ENCODE peak calls at places on chromosomes 12 and 14, in five cellular contexts. N is heart left ventricle, U is ovary, H is tibial nerve, P is right lobe of liver. A is an unnamed sample. For H3K27me3, the result is how much of the 10 kb centered on the place peaks cover.

GRCh38 chr12:132736378-132736777 is 25.3 kb downstream of the ANKLE2 start:
- DNase-seq in N (no peak), U (no peak), P (no peak), H (no peak), A (no peak)

GRCh38 chr12:47054659-47055058 is 24.8 kb upstream of the PCED1B start:
- DNase-seq in H (no peak), P (no peak), U (no peak), N (no peak), A (no peak)

GRCh38 chr12:7113389-7113871 is 4.4 kb upstream of the C1RL start:
- DNase-seq in N (no peak), H (no peak), P (peak), U (no peak), A (no peak)

GRCh38 chr12:32549675-32550079 is 129.4 kb upstream of the DNM1L start:
- DNase-seq in U (no peak), N (no peak), H (peak), P (no peak), A (no peak)

GRCh38 chr12:82527165-82527780 is 159.4 kb upstream of the TMTC2 start:
- DNase-seq in H (peak), U (no peak), P (no peak), N (no peak), A (peak)

GRCh38 chr12:19410211-19410610 is 29.1 kb upstream of the AEBP2 start:
- DNase-seq in U (no peak), H (no peak), N (no peak), P (no peak), A (no peak)

GRCh38 chr14:103711516-103712431 is 3.5 kb downstream of the XRCC3 start:
- DNase-seq in H (no peak), P (no peak), N (peak), U (no peak), A (peak)

GRCh38 chr12:44184499-44185206 is 348.8 kb downstream of the TMEM117 start:
- DNase-seq in P (no peak), H (no peak), N (no peak), U (no peak), A (no peak)

GRCh38 chr12:75525263-75525662 is 13.9 kb upstream of the KRR1 start:
- DNase-seq in N (no peak), U (no peak), P (no peak), H (no peak), A (no peak)

GRCh38 chr12:45994736-45995135 is 4.4 kb upstream of the SCAF11 start:
- DNase-seq in P (no peak), H (no peak), N (no peak), U (no peak), A (no peak)

GRCh38 chr12:53046655-53047220 is 3.1 kb upstream of the TNS2 start:
- DNase-seq in U (peak), N (peak), H (peak), P (peak), A (peak)

GRCh38 chr12:100164153-100164704 is 21.6 kb upstream of the BLTP3B start:
- DNase-seq in U (no peak), N (no peak), P (peak), H (no peak), A (no peak)

GRCh38 chr12:123139926-123140674 is 10.8 kb downstream of the PITPNM2 start:
- DNase-seq in U (peak), H (no peak), N (no peak), P (no peak), A (no peak)

GRCh38 chr12:16359512-16360491 is 12.4 kb downstream of the MGST1 start:
- DNase-seq in H (peak), P (peak), U (no peak), N (peak), A (peak)

GRCh38 chr14:22547948-22548750 is 40.9 kb downstream of the DAD1 start:
- DNase-seq in U (no peak), H (no peak), P (no peak), N (no peak), A (no peak)

GRCh38 chr12:131123817-131124216 is 170.1 kb downstream of the ADGRD1 start:
- DNase-seq in P (peak), U (no peak), N (peak), H (no peak), A (no peak)

GRCh38 chr12:33514893-33515292 is 75.3 kb upstream of the SYT10 start:
- DNase-seq in H (no peak), U (no peak), P (no peak), N (no peak), A (no peak)

GRCh38 chr12:57461326-57461903 is 1.8 kb downstream of the GLI1 start:
- DNase-seq in U (peak), H (peak), P (no peak), N (peak), A (peak)

GRCh38 chr14:70061108-70061507 is 127.6 kb downstream of the SLC8A3 start:
- DNase-seq in U (no peak), N (no peak), H (no peak), P (no peak), A (peak)

GRCh38 chr12:31929140-31929526 is 30.1 kb upstream of the RESF1 start:
- DNase-seq in U (no peak), N (no peak), P (no peak), H (no peak), A (no peak)

GRCh38 chr14:77458249-77458950 is 507 bp downstream of the AHSA1 start:
- DNase-seq in N (no peak), H (peak), U (no peak), P (peak), A (peak)

GRCh38 chr12:51872689-51872981 is 15.3 kb upstream of the ANKRD33 start:
- DNase-seq in N (no peak), P (no peak), H (no peak), U (no peak), A (no peak)

GRCh38 chr14:34041220-34041619 is 90.3 kb upstream of the EGLN3 start:
- DNase-seq in P (no peak), U (no peak), N (no peak), H (no peak), A (no peak)

GRCh38 chr14:57085801-57086200 is 182.9 kb downstream of the EXOC5 start:
- DNase-seq in H (no peak), P (no peak), N (no peak), U (no peak), A (peak)

GRCh38 chr14:32458720-32459119 is 129.6 kb downstream of the AKAP6 start:
- DNase-seq in U (no peak), N (no peak), P (no peak), H (no peak), A (no peak)

GRCh38 chr12:46553266-46553665 is 180.7 kb upstream of the SLC38A2 start:
- DNase-seq in N (no peak), U (no peak), P (no peak), H (peak), A (no peak)

GRCh38 chr14:60339571-60339970 is 90.5 kb downstream of the PPM1A start:
- DNase-seq in P (no peak), U (no peak), H (no peak), N (no peak), A (no peak)

GRCh38 chr12:53561590-53561953 is 54.3 kb upstream of the NPFF start:
- DNase-seq in U (no peak), P (no peak), H (no peak), N (no peak), A (no peak)

GRCh38 chr12:120646044-120646443 is 5.6 kb downstream of the CABP1 start:
- DNase-seq in U (no peak), H (no peak), N (no peak), P (no peak), A (no peak)
- H3K27me3 ChIP-seq in U (under half), H (under half), N (half or more), P (under half), A (under half)

GRCh38 chr12:92735131-92735721 is 32.4 kb downstream of the PLEKHG7 start:
- DNase-seq in H (no peak), U (no peak), P (no peak), N (peak), A (peak)

GRCh38 chr12:92740421-92740820 is 37.6 kb downstream of the PLEKHG7 start:
- DNase-seq in P (no peak), U (no peak), H (no peak), N (no peak), A (no peak)

GRCh38 chr12:92736605-92737004 is 33.8 kb downstream of the PLEKHG7 start:
- DNase-seq in H (no peak), N (no peak), P (no peak), U (no peak), A (no peak)

GRCh38 chr12:92737855-92738850 is 35.4 kb downstream of the PLEKHG7 start:
- DNase-seq in P (no peak), N (no peak), H (no peak), U (no peak), A (no peak)

DNA sequence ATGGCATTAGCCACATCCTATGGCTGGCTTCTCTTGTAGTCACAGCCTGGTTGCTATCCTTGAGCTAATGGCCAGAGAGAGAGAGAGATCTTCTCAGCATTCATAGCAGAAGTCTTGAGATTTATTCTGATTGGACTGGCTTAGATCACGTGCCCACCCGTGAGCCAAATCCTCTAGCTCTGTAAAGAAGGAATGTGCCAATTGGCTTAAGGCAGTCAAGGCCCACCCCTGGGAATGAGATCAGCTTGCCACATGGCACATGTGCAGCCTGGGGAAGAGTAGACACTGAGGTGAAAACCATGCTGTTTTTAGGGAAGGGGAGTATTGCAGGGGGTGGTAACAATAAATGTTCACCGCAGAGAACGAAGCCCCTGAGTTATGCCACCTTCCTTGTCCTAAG is 36.3 kb downstream of the PLEKHG7 start:
- DNase-seq in H (no peak), P (no peak), N (no peak), U (no peak), A (no peak)
- TF ChIP-seq POLR2A in H (no peak), P (no peak), N (no peak), U (no peak), A (no peak)

DNA sequence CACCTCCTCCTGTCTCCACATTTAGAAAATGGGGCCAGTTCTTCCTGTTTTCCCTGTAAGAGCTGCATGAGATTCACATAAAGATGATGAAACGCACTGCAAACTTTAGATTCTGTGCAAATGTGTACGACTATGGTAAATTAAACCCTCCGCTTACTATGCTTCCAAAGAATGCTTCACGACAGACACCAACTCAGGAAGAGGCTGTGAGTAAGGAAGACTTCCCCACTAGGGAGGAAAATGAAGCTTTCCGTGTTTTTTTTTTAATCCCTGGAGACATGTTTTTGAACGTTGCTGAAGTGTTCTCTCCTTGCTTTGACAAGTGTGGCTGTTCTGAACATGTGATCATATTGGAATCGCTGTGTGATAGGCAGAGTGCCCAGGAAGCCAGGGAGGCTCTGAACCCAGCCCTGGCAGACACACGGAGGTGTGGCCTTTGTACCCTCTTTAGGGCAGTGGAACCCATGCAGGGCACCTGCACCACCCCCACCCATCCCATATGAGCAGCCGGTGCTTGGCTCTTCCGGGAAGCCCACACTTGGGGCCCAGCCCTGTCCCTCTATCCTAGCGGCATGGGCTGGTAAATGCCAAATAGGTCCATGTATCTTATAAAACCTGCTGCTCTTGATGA is 7.5 kb upstream of the SYNE3 start:
- DNase-seq in N (no peak), P (peak), H (no peak), U (no peak), A (no peak)
- TF ChIP-seq CTCF in N (no peak), P (peak), H (no peak), U (no peak), A (no peak)

GRCh38 chr14:68111733-68112270 is 292.2 kb downstream of the RAD51B start:
- DNase-seq in N (no peak), P (no peak), H (no peak), U (no peak), A (no peak)

GRCh38 chr14:68110989-68111704 is 291.6 kb downstream of the RAD51B start:
- DNase-seq in P (no peak), H (no peak), U (no peak), N (no peak), A (no peak)

GRCh38 chr14:68106917-68107316 is 287.3 kb downstream of the RAD51B start:
- DNase-seq in N (no peak), P (no peak), H (no peak), U (no peak), A (no peak)

GRCh38 chr14:68106456-68106855 is 286.9 kb downstream of the RAD51B start:
- DNase-seq in N (no peak), P (no peak), H (no peak), U (no peak), A (no peak)

DNA sequence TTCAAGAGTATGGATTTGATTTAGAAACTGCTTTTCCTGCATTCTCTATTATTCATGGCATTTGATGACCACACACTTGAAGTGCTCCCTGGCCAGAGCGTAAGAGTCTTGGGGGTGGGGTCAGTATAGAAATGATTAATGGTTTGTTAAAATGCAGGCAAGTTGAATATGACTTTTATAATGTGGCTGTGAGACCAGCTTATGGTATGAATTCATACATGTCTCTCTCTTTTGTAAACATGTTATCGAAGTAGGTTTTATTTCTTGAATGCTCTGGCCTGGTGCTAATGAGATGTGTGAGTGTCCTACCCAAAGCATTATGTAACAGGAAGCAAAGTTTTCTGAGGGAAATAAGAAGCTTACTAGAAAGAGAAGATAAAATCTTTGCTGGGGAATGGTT is 289.6 kb downstream of the RAD51B start:
- DNase-seq in U (no peak), H (no peak), P (no peak), N (no peak), A (no peak)
- H3K27me3 ChIP-seq in U (under half), H (under half), P (under half), N (under half), A (under half)

DNA sequence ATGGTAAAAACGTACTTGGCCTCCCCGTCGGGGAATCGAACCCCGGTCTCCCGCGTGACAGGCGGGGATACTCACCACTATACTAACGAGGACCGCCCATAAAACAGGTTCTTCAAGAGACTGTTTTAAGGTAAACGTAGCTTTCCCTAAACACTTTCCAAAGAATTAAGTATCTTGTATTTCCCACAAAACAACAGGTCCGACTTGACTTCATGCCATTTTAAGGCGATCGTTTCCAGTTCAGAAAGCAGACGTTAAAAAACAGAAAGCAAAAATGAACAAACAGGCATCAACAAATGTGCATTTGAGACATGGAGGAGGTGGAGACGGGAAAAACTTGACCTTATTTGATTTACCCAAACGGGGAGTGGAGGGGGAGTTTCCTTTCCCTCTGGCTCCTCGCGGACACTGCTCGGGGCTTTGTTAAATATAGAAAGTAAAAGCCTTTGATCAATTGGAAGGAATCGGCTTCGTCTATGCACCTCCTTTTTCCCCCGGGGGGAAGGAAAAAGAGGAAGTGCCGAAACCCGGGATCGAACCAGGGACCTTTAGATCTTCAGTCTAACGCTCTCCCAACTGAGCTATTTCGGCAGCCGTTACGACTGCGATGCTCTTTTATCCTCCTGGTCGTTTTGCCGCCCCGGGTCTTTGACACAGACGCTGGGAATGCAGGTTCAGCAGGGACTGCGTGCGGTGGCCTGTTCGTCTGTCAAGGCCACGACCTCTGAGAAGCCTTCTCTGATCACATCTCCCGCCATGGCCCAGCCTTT is 13.1 kb upstream of the UBC start:
- DNase-seq in H (peak), N (peak), U (peak), P (peak), A (peak)
- TF ChIP-seq POLR2A in H (no peak), N (no peak), U (peak), P (no peak), A (no peak)

DNA sequence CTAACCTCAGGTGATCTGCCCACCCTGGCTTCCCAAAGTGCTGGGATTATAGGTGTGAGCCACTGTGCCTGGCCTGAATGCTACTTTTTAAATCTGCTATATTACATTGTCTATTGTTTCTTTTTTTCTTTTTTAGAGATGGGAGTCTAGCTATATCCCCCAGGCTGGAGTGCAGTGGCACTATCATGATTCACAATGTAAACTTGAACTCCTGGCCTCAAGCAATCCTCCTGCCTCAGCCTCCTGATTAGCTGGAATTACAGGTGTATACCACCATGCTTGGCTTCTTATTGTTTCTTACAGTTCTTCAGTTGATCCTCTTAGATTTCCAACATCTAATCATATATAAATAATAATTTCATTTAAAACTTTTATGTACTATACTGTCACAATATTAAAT is 15.3 kb upstream of the WDR20 start:
- DNase-seq in H (no peak), P (no peak), N (no peak), U (no peak), A (no peak)
- TF ChIP-seq CTCF in H (no peak), P (no peak), N (no peak), U (no peak), A (no peak)

DNA sequence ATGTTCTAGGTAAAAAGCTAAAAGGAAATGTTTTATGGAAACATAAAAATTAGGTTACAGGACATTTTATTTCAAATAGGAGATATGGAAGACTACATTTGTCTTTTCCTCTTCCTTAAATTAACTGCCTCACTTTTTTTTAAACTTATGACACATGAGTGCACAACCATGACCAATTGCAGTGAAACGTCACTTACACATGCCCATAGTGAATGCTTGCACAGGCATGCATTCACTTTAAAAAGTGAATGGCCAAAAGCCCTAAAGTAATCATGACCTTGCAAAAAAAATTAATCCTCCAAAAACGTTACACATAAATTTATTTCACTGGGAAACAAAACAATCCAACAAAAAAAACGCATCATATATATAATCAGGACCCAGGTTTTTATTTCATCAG is 343.2 kb upstream of the TMTC1 start:
- DNase-seq in N (no peak), U (no peak), H (no peak), P (no peak), A (no peak)
- H3K27me3 ChIP-seq in N (under half), U (under half), H (under half), P (under half), A (under half)

GRCh38 chr12:119772431-119772830 is 104.5 kb downstream of the PRKAB1 start:
- DNase-seq in P (no peak), N (no peak), H (no peak), U (no peak), A (no peak)
- TF ChIP-seq POLR2A in P (no peak), N (no peak), H (no peak), U (no peak), A (no peak)

A was measured in body of pancreas.